ENCODE peak calls at places on chromosome 5, in ten cellular contexts. One of them, this sample, is unnamed. For H3K36me3, the result is how much of the 10 kb centered on the place peaks cover.

GRCh38 chr5:177473461-177473991 is at the start of gene DBN1:
- DNase-seq in uterus: no peak
- DNase-seq in CD4-positive, CD25-positive, alpha-beta regulatory T cell: no peak
- DNase-seq in psoas muscle: peak
- DNase-seq in mammary epithelial cell: no peak
- DNase-seq in body of pancreas: peak
- DNase-seq in IMR-90: no peak
- DNase-seq in tibial nerve: no peak
- DNase-seq in heart right ventricle: no peak
- DNase-seq in left lung: no peak
- DNase-seq in this sample: peak

GRCh38 chr5:147882586-147883313 is 4.2 kb downstream of the SCGB3A2 start:
- DNase-seq in uterus: no peak
- DNase-seq in CD4-positive, CD25-positive, alpha-beta regulatory T cell: no peak
- DNase-seq in psoas muscle: no peak
- DNase-seq in mammary epithelial cell: no peak
- DNase-seq in body of pancreas: no peak
- DNase-seq in IMR-90: no peak
- DNase-seq in tibial nerve: no peak
- DNase-seq in heart right ventricle: no peak
- DNase-seq in left lung: no peak
- DNase-seq in this sample: no peak

GRCh38 chr5:64612349-64612961 is 77.8 kb upstream of the SHISAL2B start:
- DNase-seq in uterus: peak
- DNase-seq in CD4-positive, CD25-positive, alpha-beta regulatory T cell: no peak
- DNase-seq in psoas muscle: no peak
- DNase-seq in mammary epithelial cell: peak
- DNase-seq in body of pancreas: peak
- DNase-seq in IMR-90: peak
- DNase-seq in tibial nerve: peak
- DNase-seq in heart right ventricle: peak
- DNase-seq in left lung: no peak
- DNase-seq in this sample: peak

GRCh38 chr5:1182633-1183423 is 18.6 kb upstream of the SLC6A19 start:
- DNase-seq in uterus: no peak
- DNase-seq in CD4-positive, CD25-positive, alpha-beta regulatory T cell: no peak
- DNase-seq in psoas muscle: peak
- DNase-seq in mammary epithelial cell: no peak
- DNase-seq in body of pancreas: peak
- DNase-seq in IMR-90: no peak
- DNase-seq in tibial nerve: no peak
- DNase-seq in heart right ventricle: no peak
- DNase-seq in left lung: peak
- DNase-seq in this sample: no peak

GRCh38 chr5:16930487-16930886 is 5.6 kb downstream of the MYO10 start:
- DNase-seq in uterus: no peak
- DNase-seq in CD4-positive, CD25-positive, alpha-beta regulatory T cell: no peak
- DNase-seq in psoas muscle: no peak
- DNase-seq in mammary epithelial cell: no peak
- DNase-seq in body of pancreas: no peak
- DNase-seq in IMR-90: no peak
- DNase-seq in tibial nerve: no peak
- DNase-seq in heart right ventricle: no peak
- DNase-seq in left lung: no peak
- DNase-seq in this sample: no peak

GRCh38 chr5:53418844-53419243 is 61.6 kb upstream of the FST start:
- DNase-seq in uterus: no peak
- DNase-seq in CD4-positive, CD25-positive, alpha-beta regulatory T cell: no peak
- DNase-seq in psoas muscle: no peak
- DNase-seq in mammary epithelial cell: peak
- DNase-seq in body of pancreas: no peak
- DNase-seq in IMR-90: peak
- DNase-seq in tibial nerve: no peak
- DNase-seq in heart right ventricle: no peak
- DNase-seq in left lung: no peak
- DNase-seq in this sample: no peak

GRCh38 chr5:58156977-58157701 is 302.7 kb downstream of the PLK2 start:
- DNase-seq in uterus: no peak
- DNase-seq in CD4-positive, CD25-positive, alpha-beta regulatory T cell: no peak
- DNase-seq in psoas muscle: no peak
- DNase-seq in mammary epithelial cell: peak
- DNase-seq in body of pancreas: peak
- DNase-seq in IMR-90: peak
- DNase-seq in tibial nerve: no peak
- DNase-seq in heart right ventricle: peak
- DNase-seq in left lung: no peak
- DNase-seq in this sample: no peak

GRCh38 chr5:56456002-56456401 is 222.9 kb upstream of the ANKRD55 start:
- DNase-seq in uterus: no peak
- DNase-seq in CD4-positive, CD25-positive, alpha-beta regulatory T cell: no peak
- DNase-seq in psoas muscle: no peak
- DNase-seq in mammary epithelial cell: no peak
- DNase-seq in body of pancreas: no peak
- DNase-seq in IMR-90: peak
- DNase-seq in tibial nerve: no peak
- DNase-seq in heart right ventricle: no peak
- DNase-seq in left lung: no peak
- DNase-seq in this sample: peak

GRCh38 chr5:108615216-108615615 is 132.5 kb upstream of the FER start:
- DNase-seq in uterus: no peak
- DNase-seq in CD4-positive, CD25-positive, alpha-beta regulatory T cell: no peak
- DNase-seq in psoas muscle: no peak
- DNase-seq in mammary epithelial cell: peak
- DNase-seq in body of pancreas: no peak
- DNase-seq in IMR-90: peak
- DNase-seq in tibial nerve: no peak
- DNase-seq in heart right ventricle: no peak
- DNase-seq in left lung: no peak
- DNase-seq in this sample: peak

GRCh38 chr5:128424672-128425071 is 113.4 kb downstream of the FBN2 start:
- DNase-seq in uterus: no peak
- DNase-seq in CD4-positive, CD25-positive, alpha-beta regulatory T cell: no peak
- DNase-seq in psoas muscle: no peak
- DNase-seq in mammary epithelial cell: no peak
- DNase-seq in body of pancreas: no peak
- DNase-seq in IMR-90: no peak
- DNase-seq in tibial nerve: no peak
- DNase-seq in heart right ventricle: no peak
- DNase-seq in left lung: no peak
- DNase-seq in this sample: no peak

GRCh38 chr5:145056805-145057204 is 778.3 kb downstream of the PRELID2 start:
- DNase-seq in uterus: no peak
- DNase-seq in CD4-positive, CD25-positive, alpha-beta regulatory T cell: no peak
- DNase-seq in psoas muscle: no peak
- DNase-seq in mammary epithelial cell: peak
- DNase-seq in body of pancreas: no peak
- DNase-seq in IMR-90: peak
- DNase-seq in tibial nerve: no peak
- DNase-seq in heart right ventricle: no peak
- DNase-seq in left lung: no peak
- DNase-seq in this sample: no peak

GRCh38 chr5:518721-519120 is 5.5 kb downstream of the SLC9A3 start:
- DNase-seq in uterus: no peak
- DNase-seq in CD4-positive, CD25-positive, alpha-beta regulatory T cell: no peak
- DNase-seq in psoas muscle: no peak
- DNase-seq in mammary epithelial cell: no peak
- DNase-seq in body of pancreas: no peak
- DNase-seq in IMR-90: no peak
- DNase-seq in tibial nerve: no peak
- DNase-seq in heart right ventricle: no peak
- DNase-seq in left lung: no peak
- DNase-seq in this sample: peak

DNA sequence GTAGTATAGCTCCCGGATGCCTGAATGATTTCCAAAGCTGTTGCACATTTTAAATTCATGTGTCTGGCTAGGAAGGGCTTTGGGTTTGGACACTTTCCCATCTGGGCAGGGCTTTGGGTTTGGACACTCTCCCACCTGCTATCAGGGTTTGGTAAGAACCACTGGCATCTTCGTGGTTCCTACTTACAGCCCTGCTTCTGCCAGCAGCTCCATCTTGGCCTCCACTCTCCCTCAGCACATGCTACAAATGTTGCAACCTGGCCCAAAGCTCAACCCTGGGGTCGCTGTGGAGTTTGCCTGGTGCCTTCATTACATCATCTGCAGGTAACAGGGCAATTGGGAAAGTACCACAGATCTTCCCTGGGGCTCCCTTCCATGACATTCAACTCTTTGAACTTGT is 3.5 kb downstream of the TMCO6 start:
- DNase-seq in uterus: no peak
- DNase-seq in CD4-positive, CD25-positive, alpha-beta regulatory T cell: no peak
- DNase-seq in psoas muscle: no peak
- DNase-seq in mammary epithelial cell: no peak
- DNase-seq in body of pancreas: no peak
- DNase-seq in IMR-90: peak
- DNase-seq in tibial nerve: no peak
- DNase-seq in heart right ventricle: no peak
- DNase-seq in left lung: no peak
- DNase-seq in this sample: peak
- H3K36me3 ChIP-seq in uterus: under half
- H3K36me3 ChIP-seq in CD4-positive, CD25-positive, alpha-beta regulatory T cell: under half
- H3K36me3 ChIP-seq in psoas muscle: under half
- H3K36me3 ChIP-seq in mammary epithelial cell: under half
- H3K36me3 ChIP-seq in body of pancreas: under half
- H3K36me3 ChIP-seq in IMR-90: under half
- H3K36me3 ChIP-seq in tibial nerve: under half
- H3K36me3 ChIP-seq in heart right ventricle: under half
- H3K36me3 ChIP-seq in left lung: under half
- H3K36me3 ChIP-seq in this sample: half or more

GRCh38 chr5:170056561-170057267 is 49.0 kb upstream of the FOXI1 start:
- DNase-seq in uterus: no peak
- DNase-seq in CD4-positive, CD25-positive, alpha-beta regulatory T cell: no peak
- DNase-seq in psoas muscle: no peak
- DNase-seq in mammary epithelial cell: no peak
- DNase-seq in body of pancreas: no peak
- DNase-seq in IMR-90: no peak
- DNase-seq in tibial nerve: no peak
- DNase-seq in heart right ventricle: no peak
- DNase-seq in left lung: no peak
- DNase-seq in this sample: no peak
- H3K36me3 ChIP-seq in uterus: under half
- H3K36me3 ChIP-seq in CD4-positive, CD25-positive, alpha-beta regulatory T cell: half or more
- H3K36me3 ChIP-seq in psoas muscle: under half
- H3K36me3 ChIP-seq in mammary epithelial cell: under half
- H3K36me3 ChIP-seq in body of pancreas: under half
- H3K36me3 ChIP-seq in IMR-90: under half
- H3K36me3 ChIP-seq in tibial nerve: under half
- H3K36me3 ChIP-seq in heart right ventricle: under half
- H3K36me3 ChIP-seq in left lung: half or more
- H3K36me3 ChIP-seq in this sample: under half

DNA sequence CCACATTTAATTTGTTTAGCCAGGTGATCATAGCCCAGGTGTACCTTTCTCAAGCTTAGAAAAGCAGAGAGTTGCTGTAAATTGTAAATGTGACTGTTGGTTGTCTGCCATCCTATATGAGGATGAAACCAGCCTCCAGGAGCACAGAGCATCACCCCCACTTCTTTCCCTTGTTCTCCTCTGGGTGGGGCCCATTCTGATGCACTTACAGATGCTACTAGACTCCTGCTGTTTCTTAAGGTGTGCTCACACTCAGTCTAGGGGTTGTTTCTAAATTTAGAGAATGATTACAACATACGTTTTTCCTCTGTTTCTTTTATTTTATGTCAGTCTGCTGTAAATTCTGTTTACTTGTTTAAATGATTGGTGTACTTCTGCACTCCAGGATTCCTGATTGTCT is 10.5 kb downstream of the PTCD2 start:
- DNase-seq in uterus: no peak
- DNase-seq in CD4-positive, CD25-positive, alpha-beta regulatory T cell: no peak
- DNase-seq in psoas muscle: no peak
- DNase-seq in mammary epithelial cell: no peak
- DNase-seq in body of pancreas: no peak
- DNase-seq in IMR-90: no peak
- DNase-seq in tibial nerve: no peak
- DNase-seq in heart right ventricle: no peak
- DNase-seq in left lung: no peak
- DNase-seq in this sample: no peak
- H3K36me3 ChIP-seq in uterus: under half
- H3K36me3 ChIP-seq in CD4-positive, CD25-positive, alpha-beta regulatory T cell: under half
- H3K36me3 ChIP-seq in psoas muscle: under half
- H3K36me3 ChIP-seq in mammary epithelial cell: under half
- H3K36me3 ChIP-seq in body of pancreas: under half
- H3K36me3 ChIP-seq in IMR-90: under half
- H3K36me3 ChIP-seq in tibial nerve: under half
- H3K36me3 ChIP-seq in heart right ventricle: half or more
- H3K36me3 ChIP-seq in left lung: half or more
- H3K36me3 ChIP-seq in this sample: under half

DNA sequence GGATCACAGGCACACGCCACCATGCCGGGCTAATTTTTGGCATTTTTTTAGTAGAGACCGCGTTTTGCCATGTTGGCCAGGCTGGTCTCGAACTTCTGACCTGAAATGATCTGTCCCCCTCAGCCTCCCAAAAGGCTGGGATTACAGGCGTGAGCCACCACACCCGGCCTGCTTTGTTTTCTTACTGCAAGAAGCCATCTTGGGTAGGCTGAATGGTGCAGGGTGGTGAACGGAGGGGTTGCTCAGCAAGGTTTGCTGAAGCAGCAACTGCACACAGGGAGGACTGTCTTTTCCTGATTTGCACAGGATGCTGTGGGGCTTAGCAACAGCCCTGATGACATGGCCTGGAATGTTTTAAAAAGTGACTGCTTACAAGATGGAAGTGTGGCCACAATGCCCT is 10.7 kb downstream of the ZNF354B start:
- DNase-seq in uterus: no peak
- DNase-seq in CD4-positive, CD25-positive, alpha-beta regulatory T cell: no peak
- DNase-seq in psoas muscle: no peak
- DNase-seq in mammary epithelial cell: no peak
- DNase-seq in body of pancreas: no peak
- DNase-seq in IMR-90: no peak
- DNase-seq in tibial nerve: no peak
- DNase-seq in heart right ventricle: no peak
- DNase-seq in left lung: no peak
- DNase-seq in this sample: no peak
- H3K36me3 ChIP-seq in uterus: under half
- H3K36me3 ChIP-seq in CD4-positive, CD25-positive, alpha-beta regulatory T cell: half or more
- H3K36me3 ChIP-seq in psoas muscle: under half
- H3K36me3 ChIP-seq in mammary epithelial cell: under half
- H3K36me3 ChIP-seq in body of pancreas: under half
- H3K36me3 ChIP-seq in IMR-90: half or more
- H3K36me3 ChIP-seq in tibial nerve: under half
- H3K36me3 ChIP-seq in heart right ventricle: half or more
- H3K36me3 ChIP-seq in left lung: half or more
- H3K36me3 ChIP-seq in this sample: half or more

GRCh38 chr5:159184858-159185381 is 24.4 kb downstream of the RNF145 start:
- DNase-seq in uterus: no peak
- DNase-seq in CD4-positive, CD25-positive, alpha-beta regulatory T cell: no peak
- DNase-seq in psoas muscle: no peak
- DNase-seq in mammary epithelial cell: peak
- DNase-seq in body of pancreas: no peak
- DNase-seq in IMR-90: peak
- DNase-seq in tibial nerve: no peak
- DNase-seq in heart right ventricle: no peak
- DNase-seq in left lung: no peak
- DNase-seq in this sample: peak
- H3K36me3 ChIP-seq in uterus: under half
- H3K36me3 ChIP-seq in CD4-positive, CD25-positive, alpha-beta regulatory T cell: under half
- H3K36me3 ChIP-seq in psoas muscle: under half
- H3K36me3 ChIP-seq in mammary epithelial cell: under half
- H3K36me3 ChIP-seq in body of pancreas: under half
- H3K36me3 ChIP-seq in IMR-90: under half
- H3K36me3 ChIP-seq in tibial nerve: under half
- H3K36me3 ChIP-seq in heart right ventricle: under half
- H3K36me3 ChIP-seq in left lung: under half
- H3K36me3 ChIP-seq in this sample: under half

GRCh38 chr5:90996089-90996488 is 387.0 kb downstream of the ARRDC3 start:
- DNase-seq in uterus: no peak
- DNase-seq in CD4-positive, CD25-positive, alpha-beta regulatory T cell: no peak
- DNase-seq in psoas muscle: no peak
- DNase-seq in mammary epithelial cell: no peak
- DNase-seq in body of pancreas: no peak
- DNase-seq in IMR-90: no peak
- DNase-seq in tibial nerve: no peak
- DNase-seq in heart right ventricle: no peak
- DNase-seq in left lung: no peak
- DNase-seq in this sample: no peak
- H3K36me3 ChIP-seq in uterus: under half
- H3K36me3 ChIP-seq in CD4-positive, CD25-positive, alpha-beta regulatory T cell: under half
- H3K36me3 ChIP-seq in psoas muscle: under half
- H3K36me3 ChIP-seq in mammary epithelial cell: under half
- H3K36me3 ChIP-seq in body of pancreas: under half
- H3K36me3 ChIP-seq in IMR-90: under half
- H3K36me3 ChIP-seq in tibial nerve: under half
- H3K36me3 ChIP-seq in heart right ventricle: under half
- H3K36me3 ChIP-seq in left lung: under half
- H3K36me3 ChIP-seq in this sample: under half